ENCODE peak calls at places on chromosomes 6 and 20, in four cellular contexts. P, D, T and O are unnamed samples.

GRCh38 chr20:18377896-18378481 is 88.8 kb downstream of the DZANK1 start:
- DNase-seq in P (no peak), T (no peak), D (no peak), O (no peak)

GRCh38 chr6:159390384-159390783 is 221.2 kb downstream of the FNDC1 start:
- DNase-seq in P (no peak), D (no peak), T (no peak), O (no peak)

GRCh38 chr20:32456869-32457421 is 98.8 kb downstream of the ASXL1 start:
- DNase-seq in P (no peak), T (no peak), D (peak), O (peak)

GRCh38 chr20:53929974-53930650 is 140.3 kb downstream of the BCAS1 start:
- DNase-seq in P (no peak), T (no peak), D (no peak), O (no peak)

GRCh38 chr6:138500045-138500665 is 861 bp upstream of the NHSL1 start:
- DNase-seq in T (peak), P (no peak), D (no peak), O (no peak)

GRCh38 chr6:28923318-28924102 is at the start of gene TRIM27:
- DNase-seq in P (peak), T (peak), D (peak), O (peak)

GRCh38 chr6:26660096-26660425 is 515 bp upstream of the ZNF322 start:
- DNase-seq in D (peak), T (peak), P (peak), O (no peak)

GRCh38 chr20:57094171-57094891 is 172.1 kb downstream of the BMP7 start:
- DNase-seq in T (no peak), D (no peak), P (no peak), O (no peak)

GRCh38 chr6:134703206-134703605 is 246.7 kb downstream of the ALDH8A1 start:
- DNase-seq in P (no peak), D (no peak), T (no peak), O (no peak)

GRCh38 chr6:161215876-161216615 is 57.8 kb downstream of the AGPAT4 start:
- DNase-seq in D (no peak), T (no peak), P (no peak), O (no peak)

GRCh38 chr20:640674-641515 is 12.1 kb downstream of the SRXN1 start:
- DNase-seq in T (no peak), D (no peak), P (no peak), O (no peak)

GRCh38 chr6:50637267-50637666 is 76.1 kb upstream of the TFAP2D start:
- DNase-seq in P (no peak), D (no peak), T (no peak), O (no peak)

GRCh38 chr6:47655719-47656595 is 42.4 kb upstream of the ADGRF4 start:
- DNase-seq in T (no peak), P (peak), D (no peak), O (peak)

GRCh38 chr6:134394141-134394648 is 76.3 kb upstream of the SGK1 start:
- DNase-seq in D (no peak), P (no peak), T (no peak), O (no peak)

GRCh38 chr6:7157752-7158616 is 50.2 kb downstream of the RREB1 start:
- DNase-seq in D (no peak), P (peak), T (no peak), O (no peak)

GRCh38 chr6:136901212-136901784 is 20.8 kb upstream of the SLC35D3 start:
- DNase-seq in D (no peak), T (no peak), P (peak), O (no peak)

GRCh38 chr6:7124114-7124513 is 16.4 kb downstream of the RREB1 start:
- DNase-seq in T (no peak), P (no peak), D (no peak), O (no peak)

GRCh38 chr6:53352360-53352759 is 3.6 kb upstream of the ELOVL5 start:
- DNase-seq in T (no peak), D (no peak), P (peak), O (no peak)

GRCh38 chr20:63023071-63023835 is 16.5 kb upstream of the BHLHE23 start:
- DNase-seq in P (no peak), D (no peak), T (no peak), O (peak)

GRCh38 chr6:169851641-169852503 is 100.5 kb downstream of the ERMARD start:
- DNase-seq in T (no peak), D (no peak), P (no peak), O (no peak)

GRCh38 chr20:49483706-49484101 is 1.2 kb upstream of the KCNB1 start:
- DNase-seq in D (no peak), P (no peak), T (no peak), O (peak)

GRCh38 chr6:133894795-133895401 is 6.0 kb downstream of the TCF21 start:
- DNase-seq in T (no peak), D (no peak), P (no peak), O (no peak)

GRCh38 chr20:57918546-57918945 is 208.7 kb upstream of the PMEPA1 start:
- DNase-seq in P (no peak), T (no peak), D (no peak), O (no peak)

DNA sequence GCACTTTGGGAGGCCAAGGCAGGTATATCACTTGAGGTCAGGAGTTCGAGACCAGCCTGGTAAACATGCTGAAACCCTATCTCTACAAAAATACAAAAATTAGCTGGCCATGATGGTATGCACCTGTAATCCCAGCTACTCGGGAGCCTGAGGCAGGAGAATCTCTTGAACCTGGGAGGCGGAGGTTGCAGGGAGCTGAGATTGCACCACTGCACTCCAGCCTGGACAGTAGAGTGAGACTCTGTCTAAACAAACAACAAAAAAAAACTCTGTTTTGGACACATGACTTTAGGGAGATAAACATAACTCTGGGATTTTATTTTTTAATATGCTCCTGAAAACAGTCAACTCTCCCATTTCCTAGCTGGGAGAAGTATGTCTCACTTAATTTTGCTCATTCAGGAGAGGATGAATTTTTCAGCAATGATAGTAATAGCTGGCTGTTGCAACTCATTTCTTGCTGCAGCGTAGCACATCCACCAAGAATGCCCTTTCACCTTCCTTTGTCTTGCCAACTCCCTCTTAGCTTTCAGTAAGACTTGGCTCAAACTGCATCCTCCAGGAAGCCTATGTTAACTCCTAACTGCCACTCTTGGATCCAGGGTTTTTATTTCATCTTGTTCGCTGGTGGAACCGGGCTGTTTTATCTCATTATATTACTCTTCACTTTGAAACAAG is 24.3 kb downstream of the TOP1 start:
- DNase-seq in T (no peak), P (no peak), D (no peak), O (no peak)
- TF ChIP-seq HMGXB4 in T (no peak), P (no peak), D (no peak), O (no peak)

GRCh38 chr20:35145141-35145564 is 2.0 kb downstream of the EDEM2 start:
- DNase-seq in T (peak), D (peak), P (peak), O (no peak)

GRCh38 chr20:35146299-35146921 is 726 bp downstream of the EDEM2 start:
- DNase-seq in T (peak), P (peak), D (peak), O (peak)

GRCh38 chr20:35151739-35152138 is 4.6 kb upstream of the EDEM2 start:
- DNase-seq in P (no peak), D (no peak), T (no peak), O (no peak)

GRCh38 chr20:35144694-35145093 is 2.4 kb downstream of the EDEM2 start:
- DNase-seq in T (no peak), P (no peak), D (no peak), O (no peak)

GRCh38 chr20:35146922-35147574 is at the start of gene EDEM2:
- DNase-seq in P (peak), T (peak), D (peak), O (peak)
- TF ChIP-seq HMGXB4 in P (peak), T (peak), D (no peak), O (peak)

DNA sequence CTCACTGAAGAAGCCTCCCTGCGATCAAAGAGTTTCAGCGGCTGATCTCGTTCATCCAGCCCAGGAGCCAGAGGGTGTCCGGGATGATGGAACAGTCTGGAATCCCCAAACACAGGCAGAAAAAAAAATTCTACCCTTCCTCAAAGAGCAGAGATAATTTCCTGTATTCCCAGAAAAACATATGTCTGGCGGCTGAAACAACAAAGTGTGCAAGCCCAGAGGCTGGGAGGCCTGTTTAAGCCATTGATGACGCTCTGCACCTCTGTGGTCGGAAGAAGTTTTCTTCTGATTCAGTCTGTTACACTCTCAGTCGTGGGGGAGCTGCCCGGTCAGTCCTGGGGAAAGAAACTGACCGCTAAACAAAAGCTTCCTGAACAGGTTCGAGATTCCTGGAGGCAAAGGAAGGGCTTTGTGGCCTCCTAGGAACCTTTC is 37.0 kb downstream of the TFEB start:
- DNase-seq in D (no peak), T (no peak), P (no peak), O (no peak)
- TF ChIP-seq HMGXB4 in D (no peak), T (no peak), P (no peak), O (no peak)

DNA sequence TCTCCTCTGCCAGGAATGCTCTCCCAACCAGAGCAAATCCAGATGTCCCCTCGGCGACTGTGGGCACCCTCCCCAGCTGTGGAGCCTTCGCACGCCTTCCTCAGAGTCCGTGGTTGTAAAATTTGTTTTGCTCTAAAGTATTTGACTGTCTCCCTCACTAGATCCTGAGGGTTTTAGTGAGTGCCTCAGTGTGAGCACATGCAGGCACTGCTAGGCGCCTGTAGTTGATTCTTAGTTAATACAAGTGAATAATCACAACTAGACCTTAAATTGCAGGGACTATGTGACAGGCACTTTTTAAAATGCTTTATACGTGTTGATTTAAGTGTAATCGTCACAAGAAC is 680 bp upstream of the MTCH1 start:
- DNase-seq in P (peak), T (no peak), D (no peak), O (no peak)
- TF ChIP-seq HMGXB4 in P (no peak), T (no peak), D (no peak), O (no peak)